ENCODE peak calls at places on chromosome 6, in four cellular contexts. One of them, this sample, is unnamed.

GRCh38 chr6:30655743-30656094 is 8.8 kb downstream of the C6orf136 start:
- DNase-seq in esophagus squamous epithelium: no peak
- DNase-seq in fibroblast of lung: no peak
- DNase-seq in right lobe of liver: no peak
- DNase-seq in this sample: no peak

GRCh38 chr6:109644131-109644530 is 46.9 kb downstream of the AK9 start:
- DNase-seq in esophagus squamous epithelium: no peak
- DNase-seq in fibroblast of lung: no peak
- DNase-seq in right lobe of liver: no peak
- DNase-seq in this sample: no peak

GRCh38 chr6:143594647-143595046 is 83.1 kb upstream of the PHACTR2 start:
- DNase-seq in esophagus squamous epithelium: no peak
- DNase-seq in fibroblast of lung: no peak
- DNase-seq in right lobe of liver: no peak
- DNase-seq in this sample: no peak

GRCh38 chr6:19180348-19181073 is 656.7 kb upstream of the ID4 start:
- DNase-seq in esophagus squamous epithelium: no peak
- DNase-seq in fibroblast of lung: peak; percentile 38
- DNase-seq in right lobe of liver: no peak
- DNase-seq in this sample: peak; percentile 32

GRCh38 chr6:17519120-17519519 is 81.0 kb upstream of the FAM8A1 start:
- DNase-seq in esophagus squamous epithelium: no peak
- DNase-seq in fibroblast of lung: peak; percentile 19
- DNase-seq in right lobe of liver: no peak
- DNase-seq in this sample: no peak

GRCh38 chr6:108838101-108838717 is 10.0 kb upstream of the ARMC2 start:
- DNase-seq in esophagus squamous epithelium: no peak
- DNase-seq in fibroblast of lung: peak; percentile 14
- DNase-seq in right lobe of liver: no peak
- DNase-seq in this sample: no peak

GRCh38 chr6:100622907-100623692 is 158.4 kb upstream of the SIM1 start:
- DNase-seq in esophagus squamous epithelium: no peak
- DNase-seq in fibroblast of lung: peak; percentile 66
- DNase-seq in right lobe of liver: no peak
- DNase-seq in this sample: no peak

GRCh38 chr6:10824297-10824696 is 14.0 kb downstream of the MAK start:
- DNase-seq in esophagus squamous epithelium: no peak
- DNase-seq in fibroblast of lung: no peak
- DNase-seq in right lobe of liver: no peak
- DNase-seq in this sample: no peak

GRCh38 chr6:111683126-111683525 is 77.4 kb upstream of the TRAF3IP2 start:
- DNase-seq in esophagus squamous epithelium: no peak
- DNase-seq in fibroblast of lung: peak; percentile 44
- DNase-seq in right lobe of liver: no peak
- DNase-seq in this sample: no peak

GRCh38 chr6:3718407-3718806 is 33.1 kb downstream of the PXDC1 start:
- DNase-seq in esophagus squamous epithelium: no peak
- DNase-seq in fibroblast of lung: no peak
- DNase-seq in right lobe of liver: no peak
- DNase-seq in this sample: no peak

GRCh38 chr6:138001750-138002349 is 105.4 kb downstream of the PERP start:
- DNase-seq in esophagus squamous epithelium: no peak
- DNase-seq in fibroblast of lung: peak; percentile 66
- DNase-seq in right lobe of liver: no peak
- DNase-seq in this sample: peak; percentile 91

GRCh38 chr6:44373051-44373450 is 14.5 kb upstream of the CDC5L start:
- DNase-seq in esophagus squamous epithelium: no peak
- DNase-seq in fibroblast of lung: no peak
- DNase-seq in right lobe of liver: no peak
- DNase-seq in this sample: no peak

GRCh38 chr6:53799340-53799739 is 4.5 kb downstream of the LRRC1 start:
- DNase-seq in esophagus squamous epithelium: no peak
- DNase-seq in fibroblast of lung: peak; percentile 31
- DNase-seq in right lobe of liver: no peak
- DNase-seq in this sample: no peak

GRCh38 chr6:158087519-158087867 is 80.6 kb downstream of the SERAC1 start:
- DNase-seq in esophagus squamous epithelium: no peak
- DNase-seq in fibroblast of lung: no peak
- DNase-seq in right lobe of liver: no peak
- DNase-seq in this sample: no peak

GRCh38 chr6:18126116-18126515 is 3.6 kb upstream of the NHLRC1 start:
- DNase-seq in esophagus squamous epithelium: no peak
- DNase-seq in fibroblast of lung: peak; percentile 5
- DNase-seq in right lobe of liver: no peak
- DNase-seq in this sample: no peak

GRCh38 chr6:5422321-5422915 is 161.1 kb downstream of the FARS2 start:
- DNase-seq in esophagus squamous epithelium: no peak
- DNase-seq in fibroblast of lung: peak; percentile 39
- DNase-seq in right lobe of liver: no peak
- DNase-seq in this sample: peak; percentile 24

GRCh38 chr6:32047855-32048766 is 9.9 kb downstream of the CYP21A2 start:
- DNase-seq in esophagus squamous epithelium: no peak
- DNase-seq in fibroblast of lung: peak; percentile 43
- DNase-seq in right lobe of liver: peak; percentile 83
- DNase-seq in this sample: peak; percentile 78

GRCh38 chr6:63527658-63528514 is 44.4 kb upstream of the LOC128125822 start:
- DNase-seq in esophagus squamous epithelium: no peak
- DNase-seq in fibroblast of lung: peak; percentile 99
- DNase-seq in right lobe of liver: no peak
- DNase-seq in this sample: no peak

GRCh38 chr6:82720992-82721391 is 344.6 kb downstream of the UBE3D start:
- DNase-seq in esophagus squamous epithelium: no peak
- DNase-seq in fibroblast of lung: no peak
- DNase-seq in right lobe of liver: no peak
- DNase-seq in this sample: no peak

GRCh38 chr6:134453792-134454510 is 136.0 kb upstream of the SGK1 start:
- DNase-seq in esophagus squamous epithelium: no peak
- DNase-seq in fibroblast of lung: no peak
- DNase-seq in right lobe of liver: no peak
- DNase-seq in this sample: no peak

GRCh38 chr6:167678102-167679101 is 148.3 kb upstream of the AFDN start:
- DNase-seq in esophagus squamous epithelium: no peak
- DNase-seq in fibroblast of lung: no peak
- DNase-seq in right lobe of liver: peak; percentile 82
- DNase-seq in this sample: peak; percentile 51

GRCh38 chr6:21033575-21034026 is 499.3 kb downstream of the CDKAL1 start:
- DNase-seq in esophagus squamous epithelium: no peak
- DNase-seq in fibroblast of lung: peak; percentile 94
- DNase-seq in right lobe of liver: no peak
- DNase-seq in this sample: no peak
- H3K4me3 ChIP-seq in esophagus squamous epithelium: no peak overlapping the region
- H3K4me3 ChIP-seq in fibroblast of lung: no peak overlapping the region
- H3K4me3 ChIP-seq in right lobe of liver: no peak overlapping the region
- H3K4me3 ChIP-seq in this sample: no peak overlapping the region

GRCh38 chr6:7338031-7338430 is 25.0 kb upstream of the SSR1 start:
- DNase-seq in esophagus squamous epithelium: no peak
- DNase-seq in fibroblast of lung: peak; percentile 31
- DNase-seq in right lobe of liver: no peak
- DNase-seq in this sample: no peak

GRCh38 chr6:7341271-7341670 is 28.3 kb upstream of the SSR1 start:
- DNase-seq in esophagus squamous epithelium: no peak
- DNase-seq in fibroblast of lung: no peak
- DNase-seq in right lobe of liver: no peak
- DNase-seq in this sample: no peak

GRCh38 chr6:7341989-7342742 is 29.2 kb upstream of the SSR1 start:
- DNase-seq in esophagus squamous epithelium: no peak
- DNase-seq in fibroblast of lung: no peak
- DNase-seq in right lobe of liver: no peak
- DNase-seq in this sample: no peak

GRCh38 chr6:7343546-7344475 is 30.8 kb upstream of the SSR1 start:
- DNase-seq in esophagus squamous epithelium: no peak
- DNase-seq in fibroblast of lung: no peak
- DNase-seq in right lobe of liver: no peak
- DNase-seq in this sample: no peak
- H3K9me3 ChIP-seq in esophagus squamous epithelium: no peaks in the 10 kb centered on the region
- H3K9me3 ChIP-seq in fibroblast of lung: no peaks in the 10 kb centered on the region
- H3K9me3 ChIP-seq in right lobe of liver: no peaks in the 10 kb centered on the region
- H3K9me3 ChIP-seq in this sample: no peaks in the 10 kb centered on the region

DNA sequence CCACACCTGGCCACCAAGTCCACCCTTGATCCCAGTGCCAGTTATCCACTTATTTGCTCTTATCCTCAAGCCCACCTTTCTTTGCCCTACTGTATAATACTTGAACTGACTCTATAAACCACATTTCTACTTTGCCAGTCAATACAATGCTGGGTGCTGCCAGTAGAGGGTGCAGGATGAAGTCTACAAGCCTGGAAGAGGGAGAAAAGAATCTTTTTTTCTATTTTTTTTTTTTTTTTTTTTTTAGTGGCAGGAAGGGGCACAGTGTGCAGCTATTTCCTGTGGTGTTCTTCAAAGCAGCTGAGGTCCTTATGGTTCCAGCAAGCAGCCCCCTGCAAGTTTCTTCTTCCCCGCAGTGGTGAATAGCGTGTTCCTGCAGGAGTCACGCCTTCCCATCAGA is 22.2 kb upstream of the GABRR1 start:
- DNase-seq in esophagus squamous epithelium: no peak
- DNase-seq in fibroblast of lung: no peak
- DNase-seq in right lobe of liver: no peak
- DNase-seq in this sample: peak; percentile 25
- TF ChIP-seq CTCF in esophagus squamous epithelium: no peak
- TF ChIP-seq CTCF in fibroblast of lung: no peak
- TF ChIP-seq CTCF in right lobe of liver: peak; percentile 26
- TF ChIP-seq CTCF in this sample: no peak

GRCh38 chr6:35243386-35243958 is 16.1 kb upstream of the ZNF76 start:
- DNase-seq in esophagus squamous epithelium: no peak
- DNase-seq in fibroblast of lung: no peak
- DNase-seq in right lobe of liver: no peak
- DNase-seq in this sample: no peak
- H3K4me3 ChIP-seq in esophagus squamous epithelium: no peak overlapping the region
- H3K4me3 ChIP-seq in fibroblast of lung: no peak overlapping the region
- H3K4me3 ChIP-seq in right lobe of liver: no peak overlapping the region
- H3K4me3 ChIP-seq in this sample: no peak overlapping the region

DNA sequence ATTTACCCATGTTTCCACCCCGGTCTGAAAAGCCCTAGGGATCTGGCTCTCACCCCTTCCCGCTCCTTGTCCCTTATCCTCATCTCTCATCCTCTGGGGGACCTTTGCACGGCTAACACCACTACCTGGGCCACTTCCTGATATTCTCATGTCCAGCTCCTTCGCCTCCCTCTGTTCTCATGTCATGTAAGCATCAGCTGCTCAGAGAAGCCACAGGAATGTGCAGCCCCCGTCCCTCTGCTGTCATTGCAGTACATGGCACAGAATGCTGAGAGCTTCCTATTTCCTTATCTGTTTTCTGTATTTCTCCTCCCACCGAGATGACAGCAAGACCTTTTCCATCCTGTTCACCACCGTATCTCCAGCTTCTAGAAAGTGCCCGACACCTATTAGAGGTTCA is 102.4 kb downstream of the MTHFD1L start:
- DNase-seq in esophagus squamous epithelium: no peak
- DNase-seq in fibroblast of lung: no peak
- DNase-seq in right lobe of liver: no peak
- DNase-seq in this sample: no peak
- H3K9me3 ChIP-seq in esophagus squamous epithelium: no peaks in the 10 kb centered on the region
- H3K9me3 ChIP-seq in fibroblast of lung: no peaks in the 10 kb centered on the region
- H3K9me3 ChIP-seq in right lobe of liver: no peaks in the 10 kb centered on the region
- H3K9me3 ChIP-seq in this sample: no peaks in the 10 kb centered on the region